ENCODE peak calls at places on chromosomes 11 and 22, in five cellular contexts. B, L, J, Q and M are unnamed samples.

GRCh38 chr11:120710354-120711187 is 199.0 kb downstream of the GRIK4 start:
- DNase-seq in B (peak; percentile 72), Q (peak; percentile 6), J (no peak), L (peak; percentile 31), M (peak; percentile 87)

GRCh38 chr11:104057908-104058307 is 21.5 kb downstream of the DDI1 start:
- DNase-seq in J (no peak), L (no peak), B (no peak), Q (no peak), M (no peak)

GRCh38 chr11:57155838-57156583 is 25.7 kb upstream of the LRRC55 start:
- DNase-seq in L (no peak), J (no peak), Q (no peak), B (no peak), M (no peak)

GRCh38 chr11:63670738-63671321 is 346 bp downstream of the ATL3 start:
- DNase-seq in L (peak; percentile 58), B (peak; percentile 44), Q (no peak), J (peak; percentile 86), M (peak; percentile 77)

GRCh38 chr11:14513800-14514199 is 6.4 kb downstream of the PSMA1 start:
- DNase-seq in Q (no peak), J (no peak), L (no peak), B (no peak), M (no peak)

GRCh38 chr11:47177846-47178245 is 1.2 kb upstream of the ARFGAP2 start:
- DNase-seq in J (no peak), Q (no peak), B (no peak), L (peak; percentile 44), M (peak; percentile 77)

GRCh38 chr11:31375866-31376265 is 6.2 kb downstream of the DNAJC24 start:
- DNase-seq in J (no peak), Q (no peak), L (no peak), B (no peak), M (no peak)

GRCh38 chr22:17257578-17257977 is 38.3 kb upstream of the ADA2 start:
- DNase-seq in B (no peak), J (no peak), L (no peak), Q (no peak), M (no peak)

GRCh38 chr11:34632105-34632780 is 11.3 kb downstream of the EHF start:
- DNase-seq in L (no peak), B (no peak), Q (no peak), J (no peak), M (no peak)

GRCh38 chr22:46251266-46251665 is 1.2 kb upstream of the CDPF1 start:
- DNase-seq in L (no peak), J (no peak), B (no peak), Q (no peak), M (no peak)

GRCh38 chr22:21952586-21953571 is at the start of gene PPM1F:
- DNase-seq in Q (peak; percentile 31), B (peak; percentile 59), J (peak; percentile 94), L (peak; percentile 88), M (peak; percentile 91)

GRCh38 chr11:11505190-11505589 is 116.6 kb downstream of the GALNT18 start:
- DNase-seq in B (peak; percentile 32), Q (no peak), J (no peak), L (no peak), M (no peak)

GRCh38 chr11:12278766-12279671 is 98.4 kb upstream of the PARVA start:
- DNase-seq in L (no peak), B (no peak), J (no peak), Q (no peak), M (no peak)

GRCh38 chr11:9280655-9281301 is 15.6 kb upstream of the DENND5A start:
- DNase-seq in Q (no peak), L (no peak), J (no peak), B (peak; percentile 60), M (no peak)

GRCh38 chr11:33706546-33706945 is 5.9 kb upstream of the C11orf91 start:
- DNase-seq in L (no peak), J (no peak), Q (no peak), B (no peak), M (no peak)

GRCh38 chr22:36351921-36352774 is 35.6 kb downstream of the MYH9 start:
- DNase-seq in B (peak; percentile 72), Q (no peak), L (no peak), J (no peak), M (no peak)

GRCh38 chr11:130451261-130452019 is 3.0 kb downstream of the ADAMTS15 start:
- DNase-seq in J (no peak), Q (no peak), L (peak; percentile 66), B (no peak), M (no peak)

GRCh38 chr11:66467756-66468155 is 1.1 kb downstream of the PELI3 start:
- DNase-seq in J (no peak), B (no peak), Q (no peak), L (peak; percentile 54), M (no peak)

GRCh38 chr22:50171965-50172421 is 1.5 kb downstream of the PANX2 start:
- DNase-seq in L (no peak), J (no peak), B (no peak), Q (no peak), M (no peak)

GRCh38 chr11:117426297-117426685 is 98.6 kb downstream of the CEP164 start:
- DNase-seq in L (peak; percentile 69), Q (peak; percentile 5), J (peak; percentile 83), B (peak; percentile 24), M (peak; percentile 82)

GRCh38 chr11:133579165-133580031 is 47.1 kb upstream of the OPCML start:
- DNase-seq in L (no peak), Q (no peak), J (no peak), B (no peak), M (no peak)

GRCh38 chr22:43882122-43882767 is 9.6 kb downstream of the PNPLA5 start:
- DNase-seq in J (peak; percentile 46), Q (no peak), B (no peak), L (no peak), M (peak; percentile 26)